ENCODE peak calls at places on chromosomes 13 and 19, in seven cellular contexts. S, Q, F, D, J, M and T are unnamed samples.

GRCh38 chr13:74839656-74840055 is 642.3 kb downstream of the TBC1D4 start:
- DNase-seq in S (no peak), F (no peak), D (no peak), M (no peak), Q (no peak), J (no peak), T (no peak)

GRCh38 chr19:41882568-41883462 is at the start of gene ARHGEF1:
- DNase-seq in S (peak), F (peak), D (peak), M (no peak), J (peak), Q (peak), T (no peak)

GRCh38 chr13:107767119-107767518 is 448.2 kb downstream of the LIG4 start:
- DNase-seq in F (no peak), M (no peak), D (no peak), J (no peak), S (no peak), Q (no peak), T (no peak)

GRCh38 chr19:49852631-49853126 is 1.7 kb downstream of the PTOV1 start:
- DNase-seq in M (no peak), J (no peak), S (no peak), D (no peak), Q (no peak), F (no peak), T (peak)

GRCh38 chr19:19527674-19528625 is 761 bp upstream of the YJEFN3 start:
- DNase-seq in J (no peak), F (no peak), M (no peak), Q (no peak), D (no peak), S (no peak), T (no peak)

GRCh38 chr19:29666634-29667389 is 1.6 kb downstream of the PLEKHF1 start:
- DNase-seq in D (no peak), S (peak), M (no peak), F (peak), Q (peak), J (peak), T (peak)

GRCh38 chr13:100721885-100722512 is 47.4 kb upstream of the TMTC4 start:
- DNase-seq in M (peak), Q (peak), D (no peak), S (peak), J (peak), F (peak), T (peak)

GRCh38 chr13:29805994-29806748 is 44.2 kb downstream of the UBL3 start:
- DNase-seq in D (no peak), S (no peak), M (no peak), F (no peak), J (no peak), Q (no peak), T (no peak)

GRCh38 chr13:34153428-34154180 is 335.7 kb downstream of the RFC3 start:
- DNase-seq in J (peak), D (no peak), S (no peak), F (no peak), M (no peak), Q (no peak), T (peak)

GRCh38 chr13:23643828-23644419 is 73.7 kb downstream of the TNFRSF19 start:
- DNase-seq in F (peak), S (no peak), D (no peak), Q (no peak), J (no peak), M (no peak), T (no peak)

GRCh38 chr13:40874138-40874776 is 84.8 kb downstream of the SLC25A15 start:
- DNase-seq in J (no peak), S (no peak), Q (no peak), M (no peak), F (no peak), D (no peak), T (no peak)

GRCh38 chr19:48394331-48395169 is 1.1 kb downstream of the GRIN2D start:
- DNase-seq in D (no peak), Q (no peak), J (no peak), S (no peak), M (no peak), F (no peak), T (no peak)

GRCh38 chr19:38152461-38153379 is 71.3 kb downstream of the DPF1 start:
- DNase-seq in J (no peak), S (no peak), F (no peak), M (no peak), D (no peak), Q (no peak), T (no peak)

GRCh38 chr19:3494051-3494450 is 6.4 kb downstream of the DOHH start:
- DNase-seq in F (no peak), D (no peak), Q (peak), M (no peak), S (peak), J (peak), T (peak)